ENCODE peak calls at places on chromosome 10, in ten cellular contexts. One of them, this sample, is unnamed.
A peak's percentile ranks its signal among the peaks of the same experiment; 100 is the strongest.

GRCh38 chr10:71431216-71431944 is 34.7 kb downstream of the CDH23 start:
- DNase-seq in transverse colon: no peak
- DNase-seq in neural progenitor cell: no peak
- DNase-seq in pancreas: no peak
- DNase-seq in dorsolateral prefrontal cortex: no peak
- DNase-seq in cardiac muscle cell: no peak
- DNase-seq in RWPE1: no peak
- DNase-seq in endodermal cell: peak; percentile 29
- DNase-seq in adrenal gland: peak; percentile 14
- DNase-seq in heart left ventricle: no peak
- DNase-seq in this sample: no peak

GRCh38 chr10:31147220-31147608 is 115.5 kb upstream of the ZNF438 start:
- DNase-seq in cardiac muscle cell: no peak
- DNase-seq in pancreas: no peak
- DNase-seq in heart left ventricle: no peak
- DNase-seq in endodermal cell: no peak
- DNase-seq in dorsolateral prefrontal cortex: no peak
- DNase-seq in transverse colon: no peak
- DNase-seq in RWPE1: peak; percentile 42
- DNase-seq in adrenal gland: no peak
- DNase-seq in neural progenitor cell: no peak
- DNase-seq in this sample: no peak

GRCh38 chr10:83539528-83540308 is 599.6 kb upstream of the GHITM start:
- DNase-seq in neural progenitor cell: no peak
- DNase-seq in pancreas: no peak
- DNase-seq in cardiac muscle cell: no peak
- DNase-seq in RWPE1: no peak
- DNase-seq in heart left ventricle: peak; percentile 80
- DNase-seq in endodermal cell: peak; percentile 75
- DNase-seq in dorsolateral prefrontal cortex: peak; percentile 8
- DNase-seq in adrenal gland: no peak
- DNase-seq in transverse colon: peak; percentile 30
- DNase-seq in this sample: no peak

GRCh38 chr10:73076361-73077183 is 20.1 kb downstream of the P4HA1 start:
- DNase-seq in RWPE1: no peak
- DNase-seq in cardiac muscle cell: no peak
- DNase-seq in pancreas: no peak
- DNase-seq in heart left ventricle: no peak
- DNase-seq in endodermal cell: no peak
- DNase-seq in neural progenitor cell: no peak
- DNase-seq in adrenal gland: peak; percentile 73
- DNase-seq in transverse colon: peak; percentile 41
- DNase-seq in dorsolateral prefrontal cortex: peak; percentile 84
- DNase-seq in this sample: no peak

GRCh38 chr10:82981137-82981723 is 1106.2 kb downstream of the NRG3 start:
- DNase-seq in heart left ventricle: no peak
- DNase-seq in dorsolateral prefrontal cortex: no peak
- DNase-seq in adrenal gland: no peak
- DNase-seq in transverse colon: no peak
- DNase-seq in endodermal cell: no peak
- DNase-seq in cardiac muscle cell: no peak
- DNase-seq in RWPE1: no peak
- DNase-seq in pancreas: no peak
- DNase-seq in neural progenitor cell: no peak
- DNase-seq in this sample: no peak

GRCh38 chr10:127296696-127297095 is 100.3 kb upstream of the INSYN2A start:
- DNase-seq in RWPE1: no peak
- DNase-seq in dorsolateral prefrontal cortex: no peak
- DNase-seq in endodermal cell: no peak
- DNase-seq in transverse colon: no peak
- DNase-seq in pancreas: no peak
- DNase-seq in adrenal gland: no peak
- DNase-seq in heart left ventricle: no peak
- DNase-seq in neural progenitor cell: no peak
- DNase-seq in cardiac muscle cell: no peak
- DNase-seq in this sample: no peak

GRCh38 chr10:73732426-73732825 is 11.7 kb upstream of the SEC24C start:
- DNase-seq in transverse colon: no peak
- DNase-seq in RWPE1: no peak
- DNase-seq in adrenal gland: no peak
- DNase-seq in dorsolateral prefrontal cortex: no peak
- DNase-seq in endodermal cell: peak; percentile 52
- DNase-seq in cardiac muscle cell: no peak
- DNase-seq in pancreas: no peak
- DNase-seq in heart left ventricle: no peak
- DNase-seq in neural progenitor cell: no peak
- DNase-seq in this sample: no peak

GRCh38 chr10:78342787-78343186 is 309.1 kb downstream of the RPS24 start:
- DNase-seq in pancreas: no peak
- DNase-seq in adrenal gland: peak; percentile 8
- DNase-seq in transverse colon: no peak
- DNase-seq in RWPE1: no peak
- DNase-seq in dorsolateral prefrontal cortex: no peak
- DNase-seq in cardiac muscle cell: no peak
- DNase-seq in heart left ventricle: no peak
- DNase-seq in neural progenitor cell: no peak
- DNase-seq in endodermal cell: peak; percentile 30
- DNase-seq in this sample: no peak

GRCh38 chr10:103915794-103916193 is 2.2 kb downstream of the STN1 start:
- DNase-seq in adrenal gland: no peak
- DNase-seq in transverse colon: peak; percentile 40
- DNase-seq in pancreas: no peak
- DNase-seq in RWPE1: no peak
- DNase-seq in dorsolateral prefrontal cortex: no peak
- DNase-seq in heart left ventricle: no peak
- DNase-seq in neural progenitor cell: no peak
- DNase-seq in cardiac muscle cell: no peak
- DNase-seq in endodermal cell: no peak
- DNase-seq in this sample: peak; percentile 26

GRCh38 chr10:28302012-28302667 is 724 bp downstream of the MPP7 start:
- DNase-seq in RWPE1: peak; percentile 33
- DNase-seq in dorsolateral prefrontal cortex: peak; percentile 26
- DNase-seq in pancreas: no peak
- DNase-seq in cardiac muscle cell: peak; percentile 52
- DNase-seq in transverse colon: peak; percentile 14
- DNase-seq in neural progenitor cell: peak; percentile 38
- DNase-seq in heart left ventricle: no peak
- DNase-seq in endodermal cell: no peak
- DNase-seq in adrenal gland: peak; percentile 61
- DNase-seq in this sample: no peak

GRCh38 chr10:30724296-30724695 is 94.7 kb upstream of the LYZL2 start:
- DNase-seq in cardiac muscle cell: no peak
- DNase-seq in adrenal gland: no peak
- DNase-seq in neural progenitor cell: no peak
- DNase-seq in heart left ventricle: no peak
- DNase-seq in RWPE1: no peak
- DNase-seq in pancreas: no peak
- DNase-seq in transverse colon: no peak
- DNase-seq in dorsolateral prefrontal cortex: no peak
- DNase-seq in endodermal cell: no peak
- DNase-seq in this sample: no peak

GRCh38 chr10:32972454-32972853 is 14.4 kb upstream of the ITGB1 start:
- DNase-seq in heart left ventricle: no peak
- DNase-seq in endodermal cell: no peak
- DNase-seq in dorsolateral prefrontal cortex: no peak
- DNase-seq in adrenal gland: no peak
- DNase-seq in cardiac muscle cell: no peak
- DNase-seq in neural progenitor cell: no peak
- DNase-seq in RWPE1: no peak
- DNase-seq in pancreas: no peak
- DNase-seq in transverse colon: no peak
- DNase-seq in this sample: no peak

GRCh38 chr10:110646417-110647135 is 2.4 kb downstream of the RBM20 start:
- DNase-seq in pancreas: no peak
- DNase-seq in transverse colon: no peak
- DNase-seq in heart left ventricle: no peak
- DNase-seq in dorsolateral prefrontal cortex: no peak
- DNase-seq in cardiac muscle cell: no peak
- DNase-seq in endodermal cell: no peak
- DNase-seq in neural progenitor cell: no peak
- DNase-seq in adrenal gland: no peak
- DNase-seq in RWPE1: no peak
- DNase-seq in this sample: no peak
- H3K27ac ChIP-seq in pancreas: no peak overlapping the region
- H3K27ac ChIP-seq in transverse colon: no peak overlapping the region
- H3K27ac ChIP-seq in heart left ventricle: peak overlapping the region; percentile 84
- H3K27ac ChIP-seq in dorsolateral prefrontal cortex: no peak overlapping the region
- H3K27ac ChIP-seq in cardiac muscle cell: no peak overlapping the region
- H3K27ac ChIP-seq in endodermal cell: no peak overlapping the region
- H3K27ac ChIP-seq in neural progenitor cell: no peak overlapping the region
- H3K27ac ChIP-seq in adrenal gland: no peak overlapping the region
- H3K27ac ChIP-seq in RWPE1: no peak overlapping the region
- H3K27ac ChIP-seq in this sample: no peak overlapping the region

GRCh38 chr10:93221171-93221496 is 147.4 kb downstream of the CYP26A1 start:
- DNase-seq in adrenal gland: no peak
- DNase-seq in cardiac muscle cell: no peak
- DNase-seq in dorsolateral prefrontal cortex: no peak
- DNase-seq in neural progenitor cell: no peak
- DNase-seq in transverse colon: no peak
- DNase-seq in pancreas: no peak
- DNase-seq in RWPE1: no peak
- DNase-seq in heart left ventricle: no peak
- DNase-seq in endodermal cell: no peak
- DNase-seq in this sample: no peak

GRCh38 chr10:93219347-93219746 is 145.7 kb downstream of the CYP26A1 start:
- DNase-seq in transverse colon: no peak
- DNase-seq in RWPE1: no peak
- DNase-seq in endodermal cell: no peak
- DNase-seq in dorsolateral prefrontal cortex: no peak
- DNase-seq in heart left ventricle: no peak
- DNase-seq in pancreas: no peak
- DNase-seq in neural progenitor cell: no peak
- DNase-seq in cardiac muscle cell: no peak
- DNase-seq in adrenal gland: no peak
- DNase-seq in this sample: no peak

GRCh38 chr10:93222211-93222754 is 148.6 kb downstream of the CYP26A1 start:
- DNase-seq in adrenal gland: no peak
- DNase-seq in RWPE1: no peak
- DNase-seq in transverse colon: no peak
- DNase-seq in dorsolateral prefrontal cortex: no peak
- DNase-seq in neural progenitor cell: no peak
- DNase-seq in pancreas: no peak
- DNase-seq in cardiac muscle cell: no peak
- DNase-seq in heart left ventricle: no peak
- DNase-seq in endodermal cell: no peak
- DNase-seq in this sample: no peak

GRCh38 chr10:93221521-93221920 is 147.8 kb downstream of the CYP26A1 start:
- DNase-seq in neural progenitor cell: no peak
- DNase-seq in endodermal cell: no peak
- DNase-seq in pancreas: no peak
- DNase-seq in heart left ventricle: no peak
- DNase-seq in adrenal gland: no peak
- DNase-seq in dorsolateral prefrontal cortex: no peak
- DNase-seq in RWPE1: no peak
- DNase-seq in transverse colon: no peak
- DNase-seq in cardiac muscle cell: no peak
- DNase-seq in this sample: no peak

GRCh38 chr10:93220315-93221170 is 146.8 kb downstream of the CYP26A1 start:
- DNase-seq in cardiac muscle cell: no peak
- DNase-seq in heart left ventricle: no peak
- DNase-seq in neural progenitor cell: no peak
- DNase-seq in endodermal cell: peak; percentile 72
- DNase-seq in transverse colon: no peak
- DNase-seq in RWPE1: no peak
- DNase-seq in adrenal gland: no peak
- DNase-seq in pancreas: no peak
- DNase-seq in dorsolateral prefrontal cortex: no peak
- DNase-seq in this sample: no peak
- TF ChIP-seq CTCF in cardiac muscle cell: no peak
- TF ChIP-seq CTCF in heart left ventricle: no peak
- TF ChIP-seq CTCF in neural progenitor cell: no peak
- TF ChIP-seq CTCF in endodermal cell: peak; percentile 61
- TF ChIP-seq CTCF in transverse colon: no peak
- TF ChIP-seq CTCF in RWPE1: no peak
- TF ChIP-seq CTCF in adrenal gland: no peak
- TF ChIP-seq CTCF in pancreas: no peak
- TF ChIP-seq CTCF in dorsolateral prefrontal cortex: no peak
- TF ChIP-seq CTCF in this sample: no peak

DNA sequence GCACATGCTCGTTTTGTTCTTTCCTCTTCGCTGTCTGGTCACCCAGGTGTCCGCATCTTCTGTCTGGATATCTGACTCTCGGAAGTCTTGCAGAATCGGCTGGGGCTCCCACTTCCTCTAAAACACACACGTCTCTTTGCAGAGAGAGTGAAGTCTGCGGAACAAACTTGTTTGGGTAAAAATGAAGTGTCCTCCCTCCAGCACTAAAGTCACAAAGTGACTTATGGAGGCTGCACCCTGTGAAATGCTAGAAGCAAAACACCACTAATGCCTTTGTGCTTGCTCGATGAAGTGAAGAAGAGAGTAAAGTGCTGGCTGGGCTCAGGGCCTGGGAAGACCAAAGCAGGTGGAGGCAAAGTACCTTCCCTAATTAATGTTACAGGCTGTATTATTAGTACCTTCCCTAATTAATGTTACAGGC is 71.4 kb downstream of the FGFR2 start:
- DNase-seq in dorsolateral prefrontal cortex: no peak
- DNase-seq in adrenal gland: no peak
- DNase-seq in neural progenitor cell: peak; percentile 86
- DNase-seq in pancreas: no peak
- DNase-seq in heart left ventricle: no peak
- DNase-seq in cardiac muscle cell: no peak
- DNase-seq in RWPE1: no peak
- DNase-seq in transverse colon: no peak
- DNase-seq in endodermal cell: no peak
- DNase-seq in this sample: no peak
- H3K27ac ChIP-seq in dorsolateral prefrontal cortex: peak overlapping the region; percentile 99
- H3K27ac ChIP-seq in adrenal gland: no peak overlapping the region
- H3K27ac ChIP-seq in neural progenitor cell: peak overlapping the region; percentile 86
- H3K27ac ChIP-seq in pancreas: no peak overlapping the region
- H3K27ac ChIP-seq in heart left ventricle: no peak overlapping the region
- H3K27ac ChIP-seq in cardiac muscle cell: peak overlapping the region; percentile 84
- H3K27ac ChIP-seq in RWPE1: no peak overlapping the region
- H3K27ac ChIP-seq in transverse colon: peak overlapping the region; percentile 74
- H3K27ac ChIP-seq in endodermal cell: peak overlapping the region; percentile 4
- H3K27ac ChIP-seq in this sample: no peak overlapping the region

DNA sequence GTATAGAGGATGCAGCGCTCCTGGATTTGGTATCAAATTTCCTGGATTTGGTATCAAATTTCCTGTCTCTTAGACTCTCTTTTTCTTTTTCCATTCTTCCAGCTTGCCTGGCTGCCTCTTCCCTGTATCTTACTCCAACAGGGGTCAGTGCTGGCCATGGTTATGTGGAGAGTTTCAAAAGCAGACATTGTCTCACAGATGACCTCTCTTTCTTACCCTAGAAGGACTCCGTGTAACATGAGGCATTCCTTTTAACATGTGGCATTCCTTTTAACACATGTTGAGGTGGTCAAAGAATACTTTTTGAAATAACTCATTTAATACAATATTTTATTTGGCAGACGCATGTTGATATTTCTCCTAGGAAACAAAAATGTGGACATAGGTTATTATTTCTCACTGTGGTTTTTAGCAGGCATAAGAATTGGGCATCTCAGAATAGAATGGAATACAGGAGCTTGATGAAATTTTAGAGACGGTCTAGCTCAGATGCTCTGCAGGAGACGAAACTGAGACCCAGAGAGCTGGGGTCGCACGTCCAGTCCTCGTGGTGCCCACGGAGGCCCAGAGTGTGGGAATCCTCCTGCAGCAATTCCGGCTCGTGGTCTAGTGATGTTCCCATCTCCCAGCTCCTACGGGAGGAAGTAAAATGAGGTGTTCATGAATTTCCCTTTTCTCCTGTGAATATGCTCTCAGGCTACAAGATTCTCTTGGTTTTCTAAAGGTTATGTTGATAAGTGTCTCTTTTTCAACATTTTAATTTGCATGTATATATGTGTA is 59.6 kb upstream of the PITRM1 start:
- DNase-seq in adrenal gland: no peak
- DNase-seq in neural progenitor cell: no peak
- DNase-seq in heart left ventricle: no peak
- DNase-seq in pancreas: no peak
- DNase-seq in RWPE1: no peak
- DNase-seq in dorsolateral prefrontal cortex: no peak
- DNase-seq in endodermal cell: no peak
- DNase-seq in transverse colon: no peak
- DNase-seq in cardiac muscle cell: no peak
- DNase-seq in this sample: no peak
- TF ChIP-seq CTCF in adrenal gland: no peak
- TF ChIP-seq CTCF in neural progenitor cell: peak; percentile 30
- TF ChIP-seq CTCF in heart left ventricle: no peak
- TF ChIP-seq CTCF in pancreas: no peak
- TF ChIP-seq CTCF in RWPE1: no peak
- TF ChIP-seq CTCF in dorsolateral prefrontal cortex: no peak
- TF ChIP-seq CTCF in endodermal cell: peak; percentile 50
- TF ChIP-seq CTCF in transverse colon: no peak
- TF ChIP-seq CTCF in cardiac muscle cell: peak; percentile 24
- TF ChIP-seq CTCF in this sample: no peak

This sample was measured in CD8-positive, alpha-beta T cell.